ENCODE peak calls at places on chromosomes 16 and 17, in five cellular contexts. One of them, this sample, is unnamed.

GRCh38 chr16:80580109-80580832 is 39.5 kb downstream of the DYNLRB2 start:
- DNase-seq in tibial nerve: no peak
- DNase-seq in GM23248: peak; percentile 68
- DNase-seq in substantia nigra: no peak
- DNase-seq in CD4-positive, alpha-beta T cell: peak; percentile 42
- DNase-seq in this sample: no peak

GRCh38 chr17:58088624-58089023 is 5.4 kb downstream of the DYNLL2 start:
- DNase-seq in tibial nerve: no peak
- DNase-seq in GM23248: no peak
- DNase-seq in substantia nigra: peak; percentile 46
- DNase-seq in CD4-positive, alpha-beta T cell: no peak
- DNase-seq in this sample: no peak

GRCh38 chr16:30068750-30069574 is 3.4 kb downstream of the ALDOA start:
- DNase-seq in tibial nerve: no peak
- DNase-seq in GM23248: peak; percentile 65
- DNase-seq in substantia nigra: no peak
- DNase-seq in CD4-positive, alpha-beta T cell: peak; percentile 38
- DNase-seq in this sample: no peak

GRCh38 chr17:18988546-18989173 is 15.9 kb downstream of the FAM83G start:
- DNase-seq in tibial nerve: no peak
- DNase-seq in GM23248: no peak
- DNase-seq in substantia nigra: no peak
- DNase-seq in CD4-positive, alpha-beta T cell: no peak
- DNase-seq in this sample: no peak

GRCh38 chr17:19382581-19383444 is 4.2 kb downstream of the MFAP4 start:
- DNase-seq in tibial nerve: no peak
- DNase-seq in GM23248: no peak
- DNase-seq in substantia nigra: no peak
- DNase-seq in CD4-positive, alpha-beta T cell: no peak
- DNase-seq in this sample: no peak

GRCh38 chr17:41906465-41907184 is 12.1 kb downstream of the ACLY start:
- DNase-seq in tibial nerve: no peak
- DNase-seq in GM23248: no peak
- DNase-seq in substantia nigra: no peak
- DNase-seq in CD4-positive, alpha-beta T cell: no peak
- DNase-seq in this sample: no peak

GRCh38 chr16:9152649-9153501 is 61.4 kb downstream of the HAPSTR1 start:
- DNase-seq in tibial nerve: no peak
- DNase-seq in GM23248: no peak
- DNase-seq in substantia nigra: no peak
- DNase-seq in CD4-positive, alpha-beta T cell: no peak
- DNase-seq in this sample: no peak

GRCh38 chr17:78356163-78356713 is 3.6 kb downstream of the SOCS3 start:
- DNase-seq in tibial nerve: no peak
- DNase-seq in GM23248: peak; percentile 93
- DNase-seq in substantia nigra: peak; percentile 14
- DNase-seq in CD4-positive, alpha-beta T cell: peak; percentile 87
- DNase-seq in this sample: peak; percentile 50

GRCh38 chr16:22402191-22402590 is 27.8 kb upstream of the CDR2 start:
- DNase-seq in tibial nerve: no peak
- DNase-seq in GM23248: peak; percentile 50
- DNase-seq in substantia nigra: no peak
- DNase-seq in CD4-positive, alpha-beta T cell: no peak
- DNase-seq in this sample: no peak

GRCh38 chr16:85234310-85235235 is 122.3 kb upstream of the CIBAR2 start:
- DNase-seq in tibial nerve: peak; percentile 30
- DNase-seq in GM23248: peak; percentile 85
- DNase-seq in substantia nigra: no peak
- DNase-seq in CD4-positive, alpha-beta T cell: no peak
- DNase-seq in this sample: no peak

GRCh38 chr17:48613862-48614694 is 1.0 kb downstream of the HOXB8 start:
- DNase-seq in tibial nerve: no peak
- DNase-seq in GM23248: peak; percentile 36
- DNase-seq in substantia nigra: no peak
- DNase-seq in CD4-positive, alpha-beta T cell: no peak
- DNase-seq in this sample: no peak

GRCh38 chr17:12349297-12349696 is 316.4 kb upstream of the MYOCD start:
- DNase-seq in tibial nerve: no peak
- DNase-seq in GM23248: no peak
- DNase-seq in substantia nigra: no peak
- DNase-seq in CD4-positive, alpha-beta T cell: no peak
- DNase-seq in this sample: no peak

GRCh38 chr16:66927012-66927436 is 1.7 kb upstream of the RRAD start:
- DNase-seq in tibial nerve: no peak
- DNase-seq in GM23248: peak; percentile 94
- DNase-seq in substantia nigra: no peak
- DNase-seq in CD4-positive, alpha-beta T cell: no peak
- DNase-seq in this sample: no peak

GRCh38 chr16:89921131-89921698 is 1.9 kb upstream of the TUBB3 start:
- DNase-seq in tibial nerve: no peak
- DNase-seq in GM23248: peak; percentile 41
- DNase-seq in substantia nigra: no peak
- DNase-seq in CD4-positive, alpha-beta T cell: no peak
- DNase-seq in this sample: no peak

GRCh38 chr16:89357055-89357454 is 133.3 kb downstream of the ANKRD11 start:
- DNase-seq in tibial nerve: no peak
- DNase-seq in GM23248: no peak
- DNase-seq in substantia nigra: no peak
- DNase-seq in CD4-positive, alpha-beta T cell: no peak
- DNase-seq in this sample: peak; percentile 43

GRCh38 chr17:75854111-75854748 is 905 bp downstream of the WBP2 start:
- DNase-seq in tibial nerve: peak; percentile 42
- DNase-seq in GM23248: peak; percentile 83
- DNase-seq in substantia nigra: no peak
- DNase-seq in CD4-positive, alpha-beta T cell: no peak
- DNase-seq in this sample: no peak

GRCh38 chr16:68539704-68540370 is 746 bp downstream of the ZFP90 start:
- DNase-seq in tibial nerve: no peak
- DNase-seq in GM23248: peak; percentile 49
- DNase-seq in substantia nigra: peak; percentile 26
- DNase-seq in CD4-positive, alpha-beta T cell: no peak
- DNase-seq in this sample: no peak

GRCh38 chr17:4999429-5000093 is 1.8 kb downstream of the KIF1C start:
- DNase-seq in tibial nerve: no peak
- DNase-seq in GM23248: no peak
- DNase-seq in substantia nigra: no peak
- DNase-seq in CD4-positive, alpha-beta T cell: no peak
- DNase-seq in this sample: no peak

GRCh38 chr16:3963203-3963602 is 82.7 kb upstream of the CREBBP start:
- DNase-seq in tibial nerve: no peak
- DNase-seq in GM23248: peak; percentile 20
- DNase-seq in substantia nigra: no peak
- DNase-seq in CD4-positive, alpha-beta T cell: peak; percentile 14
- DNase-seq in this sample: no peak

GRCh38 chr16:75250089-75250808 is 1.2 kb downstream of the BCAR1 start:
- DNase-seq in tibial nerve: no peak
- DNase-seq in GM23248: peak; percentile 69
- DNase-seq in substantia nigra: no peak
- DNase-seq in CD4-positive, alpha-beta T cell: no peak
- DNase-seq in this sample: no peak

DNA sequence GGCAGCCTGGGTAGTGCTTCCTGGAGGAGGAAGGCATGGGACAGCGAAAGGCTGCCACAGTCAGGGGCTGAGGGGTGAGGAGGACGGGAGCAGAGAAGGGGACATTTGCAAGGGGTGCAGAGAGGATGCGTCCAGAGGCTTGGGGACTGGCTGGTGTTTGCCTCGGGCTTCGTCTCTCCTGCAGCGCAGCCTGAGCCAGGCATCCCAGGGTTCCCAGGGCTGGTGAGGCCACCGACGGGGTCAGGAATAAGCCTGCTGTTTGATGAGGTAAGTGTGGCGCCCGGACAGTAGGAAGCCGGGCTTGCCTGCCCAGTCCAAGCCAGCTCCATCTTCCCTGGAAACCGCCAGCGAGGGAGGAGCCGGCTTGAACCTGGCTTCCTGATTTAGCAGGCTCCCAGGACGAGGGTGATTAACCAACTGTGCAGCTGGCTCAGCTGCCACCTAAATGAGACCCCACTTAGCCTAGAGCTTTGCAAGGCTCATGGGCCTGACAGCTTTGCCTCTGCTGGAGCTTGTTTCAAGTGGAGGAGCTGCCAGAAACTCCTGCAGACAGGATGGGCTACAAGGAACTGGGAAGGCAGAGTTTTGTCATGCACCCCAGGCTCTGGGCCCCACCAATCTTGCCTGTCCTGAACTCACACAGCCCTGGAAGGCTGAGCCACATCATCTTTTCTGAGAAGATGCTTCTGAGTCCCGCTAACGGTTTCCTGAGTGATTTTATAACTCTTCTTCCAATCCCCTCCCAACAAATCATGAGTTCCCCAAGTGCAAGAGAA is 47.6 kb downstream of the PITPNM3 start:
- DNase-seq in tibial nerve: no peak
- DNase-seq in GM23248: no peak
- DNase-seq in substantia nigra: no peak
- DNase-seq in CD4-positive, alpha-beta T cell: no peak
- DNase-seq in this sample: no peak
- H3K27ac ChIP-seq in tibial nerve: no peak overlapping the region
- H3K27ac ChIP-seq in GM23248: peak overlapping the region; percentile 42
- H3K27ac ChIP-seq in substantia nigra: no peak overlapping the region
- H3K27ac ChIP-seq in CD4-positive, alpha-beta T cell: no peak overlapping the region
- H3K27ac ChIP-seq in this sample: no peak overlapping the region

GRCh38 chr17:44556854-44557606 is at the start of gene FZD2:
- DNase-seq in tibial nerve: peak; percentile 93
- DNase-seq in GM23248: peak; percentile 97
- DNase-seq in substantia nigra: peak; percentile 48
- DNase-seq in CD4-positive, alpha-beta T cell: no peak
- DNase-seq in this sample: no peak
- H3K27ac ChIP-seq in tibial nerve: peak within 1 kb of the TSS; percentile 91
- H3K27ac ChIP-seq in GM23248: peak within 1 kb of the TSS; percentile 78
- H3K27ac ChIP-seq in substantia nigra: peak within 1 kb of the TSS; percentile 64
- H3K27ac ChIP-seq in CD4-positive, alpha-beta T cell: no peak within 1 kb of the TSS
- H3K27ac ChIP-seq in this sample: peak within 1 kb of the TSS; percentile 26

GRCh38 chr17:67400193-67400592 is 23.1 kb downstream of the PITPNC1 start:
- DNase-seq in tibial nerve: no peak
- DNase-seq in GM23248: no peak
- DNase-seq in substantia nigra: no peak
- DNase-seq in CD4-positive, alpha-beta T cell: no peak
- DNase-seq in this sample: no peak

GRCh38 chr17:67403065-67403464 is 26.0 kb downstream of the PITPNC1 start:
- DNase-seq in tibial nerve: no peak
- DNase-seq in GM23248: no peak
- DNase-seq in substantia nigra: no peak
- DNase-seq in CD4-positive, alpha-beta T cell: no peak
- DNase-seq in this sample: no peak

GRCh38 chr17:67401598-67402504 is 24.8 kb downstream of the PITPNC1 start:
- DNase-seq in tibial nerve: no peak
- DNase-seq in GM23248: no peak
- DNase-seq in substantia nigra: no peak
- DNase-seq in CD4-positive, alpha-beta T cell: no peak
- DNase-seq in this sample: no peak

GRCh38 chr17:67401106-67401505 is 24.0 kb downstream of the PITPNC1 start:
- DNase-seq in tibial nerve: no peak
- DNase-seq in GM23248: no peak
- DNase-seq in substantia nigra: no peak
- DNase-seq in CD4-positive, alpha-beta T cell: no peak
- DNase-seq in this sample: no peak

DNA sequence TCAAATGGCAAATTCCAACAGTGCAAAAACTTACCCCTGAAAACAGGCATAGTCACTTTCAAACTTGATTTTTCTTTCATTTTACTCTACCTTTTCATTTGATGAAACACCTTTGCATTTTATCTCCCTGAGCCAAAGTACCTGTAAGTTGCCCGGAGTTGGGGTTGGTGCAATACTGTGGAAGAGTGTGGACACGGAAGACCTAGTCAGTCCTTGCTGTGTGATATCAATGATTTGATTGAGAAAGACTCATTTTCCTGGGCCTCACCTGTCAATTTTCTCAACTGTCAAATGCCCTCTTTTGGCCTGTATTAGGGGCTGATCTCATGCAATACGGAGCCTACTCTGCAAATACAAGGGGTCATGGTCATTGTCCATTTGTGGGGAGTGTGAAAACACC is 22.6 kb downstream of the PITPNC1 start:
- DNase-seq in tibial nerve: no peak
- DNase-seq in GM23248: no peak
- DNase-seq in substantia nigra: no peak
- DNase-seq in CD4-positive, alpha-beta T cell: no peak
- DNase-seq in this sample: no peak
- H3K27ac ChIP-seq in tibial nerve: no peak overlapping the region
- H3K27ac ChIP-seq in GM23248: no peak overlapping the region
- H3K27ac ChIP-seq in substantia nigra: no peak overlapping the region
- H3K27ac ChIP-seq in CD4-positive, alpha-beta T cell: peak overlapping the region; percentile 77
- H3K27ac ChIP-seq in this sample: no peak overlapping the region

DNA sequence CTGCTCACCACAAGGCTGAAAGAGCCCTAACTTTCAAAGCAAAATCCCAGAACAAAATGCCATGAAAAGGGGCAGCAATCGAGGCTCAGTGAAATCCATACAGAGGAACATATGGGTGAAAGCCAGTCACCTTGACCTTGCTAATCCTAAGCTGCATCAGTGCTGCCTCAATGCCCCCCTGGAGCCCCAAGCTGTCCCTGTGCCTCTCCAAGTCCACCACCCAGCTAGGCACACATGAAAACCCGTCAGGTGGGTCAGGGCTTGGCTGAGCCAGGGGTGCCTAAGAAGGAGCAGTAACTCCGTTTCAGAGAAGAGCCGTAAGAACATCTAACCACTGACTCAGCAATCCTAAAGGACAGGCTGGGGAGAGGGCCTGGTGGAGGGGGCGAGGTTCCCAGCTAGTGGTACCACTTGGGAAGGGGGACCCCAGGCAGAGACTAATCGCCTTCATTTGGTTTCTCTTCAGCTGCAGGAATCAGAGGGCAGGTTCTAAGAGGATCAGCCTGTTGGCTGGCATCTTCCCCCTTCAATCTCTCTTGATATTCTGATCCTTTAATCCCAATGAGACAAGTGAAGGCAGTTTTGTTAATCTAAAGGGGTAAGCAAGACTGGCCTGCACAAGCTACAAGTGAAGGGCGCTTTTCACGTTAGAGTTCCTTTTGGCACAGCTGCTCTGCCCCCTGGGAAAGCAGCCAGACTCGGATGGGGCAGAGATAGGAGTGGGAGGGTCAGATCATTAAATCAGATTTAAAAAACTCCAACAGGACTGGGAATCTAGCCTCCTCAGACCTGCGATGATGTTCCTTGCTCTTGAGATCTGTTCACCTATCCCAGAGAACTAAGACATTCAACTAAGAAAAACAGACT is 7.6 kb downstream of the PITPNA start:
- DNase-seq in tibial nerve: no peak
- DNase-seq in GM23248: no peak
- DNase-seq in substantia nigra: no peak
- DNase-seq in CD4-positive, alpha-beta T cell: no peak
- DNase-seq in this sample: no peak
- H3K27ac ChIP-seq in tibial nerve: peak overlapping the region; percentile 49
- H3K27ac ChIP-seq in GM23248: no peak overlapping the region
- H3K27ac ChIP-seq in substantia nigra: no peak overlapping the region
- H3K27ac ChIP-seq in CD4-positive, alpha-beta T cell: no peak overlapping the region
- H3K27ac ChIP-seq in this sample: no peak overlapping the region

GRCh38 chr17:17972952-17973254 is 241 bp downstream of the DRC3 start:
- DNase-seq in tibial nerve: no peak
- DNase-seq in GM23248: no peak
- DNase-seq in substantia nigra: no peak
- DNase-seq in CD4-positive, alpha-beta T cell: no peak
- DNase-seq in this sample: no peak
- H3K27ac ChIP-seq in tibial nerve: peak overlapping the region; percentile 82
- H3K27ac ChIP-seq in GM23248: peak overlapping the region; percentile 69
- H3K27ac ChIP-seq in substantia nigra: peak overlapping the region; percentile 17
- H3K27ac ChIP-seq in CD4-positive, alpha-beta T cell: peak overlapping the region; percentile 38
- H3K27ac ChIP-seq in this sample: peak overlapping the region; percentile 56

This sample was measured in caudate nucleus.